ENCODE peak calls at places on chromosomes 4 and X, in five cellular contexts. One of them, this sample, is unnamed.

GRCh38 chr4:48290146-48290772 is 20.6 kb upstream of the TEC start:
- DNase-seq in esophagus squamous epithelium: no peak
- DNase-seq in PC-3: peak; percentile 60
- DNase-seq in tibial artery: no peak
- DNase-seq in chondrocyte: no peak
- DNase-seq in this sample: peak; percentile 55

GRCh38 chr4:69194166-69194565 is 20.4 kb downstream of the UGT2B11 start:
- DNase-seq in chondrocyte: no peak
- DNase-seq in esophagus squamous epithelium: no peak
- DNase-seq in tibial artery: no peak
- DNase-seq in PC-3: peak; percentile 66
- DNase-seq in this sample: no peak

GRCh38 chr4:118743867-118744266 is 58.7 kb downstream of the METTL14 start:
- DNase-seq in tibial artery: peak; percentile 39
- DNase-seq in esophagus squamous epithelium: no peak
- DNase-seq in PC-3: no peak
- DNase-seq in chondrocyte: no peak
- DNase-seq in this sample: no peak

GRCh38 chr4:70671091-70671490 is 4.8 kb upstream of the JCHAIN start:
- DNase-seq in esophagus squamous epithelium: no peak
- DNase-seq in chondrocyte: no peak
- DNase-seq in tibial artery: no peak
- DNase-seq in PC-3: no peak
- DNase-seq in this sample: no peak

GRCh38 chr4:114807759-114808404 is 209.3 kb downstream of the UGT8 start:
- DNase-seq in PC-3: peak; percentile 61
- DNase-seq in chondrocyte: no peak
- DNase-seq in esophagus squamous epithelium: no peak
- DNase-seq in tibial artery: no peak
- DNase-seq in this sample: peak; percentile 48

GRCh38 chrX:41184312-41184711 is 99.1 kb downstream of the USP9X start:
- DNase-seq in tibial artery: no peak
- DNase-seq in esophagus squamous epithelium: no peak
- DNase-seq in PC-3: no peak
- DNase-seq in chondrocyte: no peak
- DNase-seq in this sample: no peak

GRCh38 chrX:45322382-45322781 is 121.7 kb upstream of the DIPK2B start:
- DNase-seq in chondrocyte: no peak
- DNase-seq in esophagus squamous epithelium: no peak
- DNase-seq in PC-3: peak; percentile 92
- DNase-seq in tibial artery: peak; percentile 20
- DNase-seq in this sample: peak; percentile 77

GRCh38 chr4:139554726-139555072 is 1.3 kb downstream of the SETD7 start:
- DNase-seq in esophagus squamous epithelium: no peak
- DNase-seq in tibial artery: no peak
- DNase-seq in PC-3: no peak
- DNase-seq in chondrocyte: no peak
- DNase-seq in this sample: no peak

GRCh38 chr4:18942874-18943273 is 921.3 kb upstream of the LCORL start:
- DNase-seq in tibial artery: no peak
- DNase-seq in esophagus squamous epithelium: no peak
- DNase-seq in chondrocyte: no peak
- DNase-seq in PC-3: no peak
- DNase-seq in this sample: no peak

GRCh38 chrX:20740443-20740842 is 473.7 kb upstream of the RPS6KA3 start:
- DNase-seq in tibial artery: no peak
- DNase-seq in chondrocyte: no peak
- DNase-seq in esophagus squamous epithelium: no peak
- DNase-seq in PC-3: no peak
- DNase-seq in this sample: no peak

GRCh38 chrX:3638280-3638873 is 75.1 kb downstream of the PRKX start:
- DNase-seq in tibial artery: no peak
- DNase-seq in chondrocyte: no peak
- DNase-seq in esophagus squamous epithelium: no peak
- DNase-seq in PC-3: peak; percentile 66
- DNase-seq in this sample: peak; percentile 72

GRCh38 chr4:118941799-118942198 is 53.1 kb downstream of the SYNPO2 start:
- DNase-seq in tibial artery: no peak
- DNase-seq in esophagus squamous epithelium: no peak
- DNase-seq in PC-3: peak; percentile 70
- DNase-seq in chondrocyte: no peak
- DNase-seq in this sample: peak; percentile 23

GRCh38 chrX:101708180-101708579 is 48.5 kb upstream of the ARMCX2 start:
- DNase-seq in PC-3: no peak
- DNase-seq in tibial artery: no peak
- DNase-seq in chondrocyte: no peak
- DNase-seq in esophagus squamous epithelium: no peak
- DNase-seq in this sample: no peak

GRCh38 chrX:150845091-150845490 is 53.4 kb downstream of the CD99L2 start:
- DNase-seq in esophagus squamous epithelium: no peak
- DNase-seq in chondrocyte: no peak
- DNase-seq in tibial artery: no peak
- DNase-seq in PC-3: no peak
- DNase-seq in this sample: peak; percentile 47

GRCh38 chr4:2261110-2261852 is 628 bp downstream of the MXD4 start:
- DNase-seq in chondrocyte: peak; percentile 83
- DNase-seq in esophagus squamous epithelium: no peak
- DNase-seq in PC-3: peak; percentile 37
- DNase-seq in tibial artery: peak; percentile 36
- DNase-seq in this sample: peak; percentile 38

GRCh38 chr4:169335331-169335730 is 64.6 kb upstream of the SH3RF1 start:
- DNase-seq in chondrocyte: no peak
- DNase-seq in tibial artery: no peak
- DNase-seq in esophagus squamous epithelium: no peak
- DNase-seq in PC-3: peak; percentile 74
- DNase-seq in this sample: peak; percentile 36

GRCh38 chrX:110210417-110211139 is 107.3 kb downstream of the AMMECR1 start:
- DNase-seq in chondrocyte: no peak
- DNase-seq in tibial artery: no peak
- DNase-seq in PC-3: peak; percentile 84
- DNase-seq in esophagus squamous epithelium: no peak
- DNase-seq in this sample: peak; percentile 61

GRCh38 chr4:61909031-61909430 is 708.9 kb downstream of the ADGRL3 start:
- DNase-seq in tibial artery: no peak
- DNase-seq in chondrocyte: no peak
- DNase-seq in esophagus squamous epithelium: no peak
- DNase-seq in PC-3: no peak
- DNase-seq in this sample: no peak

GRCh38 chrX:49309401-49309981 is 6.0 kb downstream of the GAGE10 start:
- DNase-seq in chondrocyte: no peak
- DNase-seq in esophagus squamous epithelium: no peak
- DNase-seq in PC-3: peak; percentile 45
- DNase-seq in tibial artery: no peak
- DNase-seq in this sample: no peak

GRCh38 chr4:66655505-66655904 is 889.8 kb downstream of the CENPC start:
- DNase-seq in esophagus squamous epithelium: no peak
- DNase-seq in PC-3: no peak
- DNase-seq in tibial artery: no peak
- DNase-seq in chondrocyte: no peak
- DNase-seq in this sample: no peak

GRCh38 chrX:43707812-43708548 is 51.9 kb downstream of the MAOA start:
- DNase-seq in chondrocyte: no peak
- DNase-seq in tibial artery: peak; percentile 72
- DNase-seq in esophagus squamous epithelium: no peak
- DNase-seq in PC-3: peak; percentile 61
- DNase-seq in this sample: peak; percentile 63

GRCh38 chr4:169611991-169612868 is at the start of gene NEK1:
- DNase-seq in tibial artery: peak; percentile 84
- DNase-seq in chondrocyte: peak; percentile 88
- DNase-seq in esophagus squamous epithelium: peak; percentile 51
- DNase-seq in PC-3: peak; percentile 83
- DNase-seq in this sample: peak; percentile 87

GRCh38 chr4:99117876-99118693 is 26.0 kb downstream of the ADH4 start:
- DNase-seq in chondrocyte: no peak
- DNase-seq in tibial artery: no peak
- DNase-seq in PC-3: peak; percentile 51
- DNase-seq in esophagus squamous epithelium: no peak
- DNase-seq in this sample: peak; percentile 30

GRCh38 chr4:173410106-173410505 is 11.2 kb upstream of the SCRG1 start:
- DNase-seq in esophagus squamous epithelium: no peak
- DNase-seq in chondrocyte: no peak
- DNase-seq in PC-3: no peak
- DNase-seq in tibial artery: no peak
- DNase-seq in this sample: no peak

GRCh38 chrX:35251229-35251628 is 308.6 kb downstream of the FAM47B start:
- DNase-seq in tibial artery: no peak
- DNase-seq in PC-3: no peak
- DNase-seq in esophagus squamous epithelium: no peak
- DNase-seq in chondrocyte: no peak
- DNase-seq in this sample: no peak

GRCh38 chrX:153726286-153727107 is 1.8 kb downstream of the ABCD1 start:
- DNase-seq in chondrocyte: peak; percentile 94
- DNase-seq in PC-3: peak; percentile 31
- DNase-seq in tibial artery: peak; percentile 64
- DNase-seq in esophagus squamous epithelium: peak; percentile 38
- DNase-seq in this sample: peak; percentile 48

GRCh38 chr4:184851200-184851541 is 25.4 kb upstream of the ACSL1 start:
- DNase-seq in esophagus squamous epithelium: no peak
- DNase-seq in tibial artery: peak; percentile 38
- DNase-seq in chondrocyte: no peak
- DNase-seq in PC-3: no peak
- DNase-seq in this sample: peak; percentile 85

GRCh38 chrX:72621163-72621562 is 48.5 kb upstream of the HDAC8 start:
- DNase-seq in esophagus squamous epithelium: no peak
- DNase-seq in tibial artery: no peak
- DNase-seq in PC-3: peak; percentile 60
- DNase-seq in chondrocyte: no peak
- DNase-seq in this sample: no peak

GRCh38 chrX:123830309-123830708 is 29.5 kb upstream of the XIAP start:
- DNase-seq in esophagus squamous epithelium: no peak
- DNase-seq in chondrocyte: no peak
- DNase-seq in PC-3: no peak
- DNase-seq in tibial artery: peak; percentile 21
- DNase-seq in this sample: peak; percentile 37

GRCh38 chr4:105607876-105608275 is 55.5 kb downstream of the ARHGEF38 start:
- DNase-seq in tibial artery: no peak
- DNase-seq in esophagus squamous epithelium: no peak
- DNase-seq in PC-3: no peak
- DNase-seq in chondrocyte: no peak
- DNase-seq in this sample: no peak

GRCh38 chr4:1683903-1684755 is at the start of gene FAM53A:
- DNase-seq in chondrocyte: peak; percentile 94
- DNase-seq in tibial artery: peak; percentile 84
- DNase-seq in esophagus squamous epithelium: peak; percentile 38
- DNase-seq in PC-3: peak; percentile 85
- DNase-seq in this sample: peak; percentile 88

GRCh38 chr4:95531141-95531540 is 17.6 kb downstream of the UNC5C start:
- DNase-seq in tibial artery: no peak
- DNase-seq in PC-3: no peak
- DNase-seq in chondrocyte: no peak
- DNase-seq in esophagus squamous epithelium: no peak
- DNase-seq in this sample: no peak

GRCh38 chr4:7984286-7984925 is 44.7 kb upstream of the AFAP1 start:
- DNase-seq in tibial artery: no peak
- DNase-seq in esophagus squamous epithelium: no peak
- DNase-seq in chondrocyte: no peak
- DNase-seq in PC-3: no peak
- DNase-seq in this sample: no peak

GRCh38 chrX:64642482-64642881 is 247.2 kb upstream of the MTMR8 start:
- DNase-seq in chondrocyte: no peak
- DNase-seq in esophagus squamous epithelium: no peak
- DNase-seq in tibial artery: no peak
- DNase-seq in PC-3: no peak
- DNase-seq in this sample: no peak
- TF ChIP-seq CTCF in chondrocyte: peak; percentile 25
- TF ChIP-seq CTCF in esophagus squamous epithelium: no peak
- TF ChIP-seq CTCF in tibial artery: no peak
- TF ChIP-seq CTCF in PC-3: peak; percentile 17
- TF ChIP-seq CTCF in this sample: no peak

DNA sequence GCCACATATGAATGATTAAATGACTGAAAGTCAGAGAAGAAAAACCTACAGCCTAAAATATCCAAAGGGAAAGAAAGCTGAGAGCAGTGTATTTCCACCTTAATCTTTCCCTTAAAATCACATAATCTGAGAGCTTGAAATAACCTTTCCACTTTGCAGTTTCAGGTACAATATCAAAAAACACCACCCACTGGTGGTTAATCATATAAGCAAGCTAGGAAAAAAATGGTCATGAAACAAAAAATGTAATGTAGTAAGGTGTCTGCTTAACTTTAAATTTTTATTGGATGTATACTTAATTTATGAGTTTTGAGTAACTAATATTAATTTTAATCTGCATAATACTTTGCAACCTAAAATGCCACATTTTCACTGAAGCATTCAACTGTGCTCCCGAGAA is 3.2 kb downstream of the PRDM5 start:
- DNase-seq in tibial artery: no peak
- DNase-seq in PC-3: no peak
- DNase-seq in chondrocyte: no peak
- DNase-seq in esophagus squamous epithelium: no peak
- DNase-seq in this sample: no peak
- TF ChIP-seq CTCF in tibial artery: no peak
- TF ChIP-seq CTCF in PC-3: peak; percentile 45
- TF ChIP-seq CTCF in chondrocyte: peak; percentile 63
- TF ChIP-seq CTCF in esophagus squamous epithelium: no peak
- TF ChIP-seq CTCF in this sample: peak; percentile 4

GRCh38 chrX:119753639-119754257 is 4.6 kb upstream of the SOWAHD start:
- DNase-seq in esophagus squamous epithelium: no peak
- DNase-seq in tibial artery: no peak
- DNase-seq in PC-3: peak; percentile 70
- DNase-seq in chondrocyte: no peak
- DNase-seq in this sample: peak; percentile 48
- TF ChIP-seq CTCF in esophagus squamous epithelium: peak; percentile 35
- TF ChIP-seq CTCF in tibial artery: no peak
- TF ChIP-seq CTCF in PC-3: peak; percentile 65
- TF ChIP-seq CTCF in chondrocyte: peak; percentile 74
- TF ChIP-seq CTCF in this sample: peak; percentile 18

DNA sequence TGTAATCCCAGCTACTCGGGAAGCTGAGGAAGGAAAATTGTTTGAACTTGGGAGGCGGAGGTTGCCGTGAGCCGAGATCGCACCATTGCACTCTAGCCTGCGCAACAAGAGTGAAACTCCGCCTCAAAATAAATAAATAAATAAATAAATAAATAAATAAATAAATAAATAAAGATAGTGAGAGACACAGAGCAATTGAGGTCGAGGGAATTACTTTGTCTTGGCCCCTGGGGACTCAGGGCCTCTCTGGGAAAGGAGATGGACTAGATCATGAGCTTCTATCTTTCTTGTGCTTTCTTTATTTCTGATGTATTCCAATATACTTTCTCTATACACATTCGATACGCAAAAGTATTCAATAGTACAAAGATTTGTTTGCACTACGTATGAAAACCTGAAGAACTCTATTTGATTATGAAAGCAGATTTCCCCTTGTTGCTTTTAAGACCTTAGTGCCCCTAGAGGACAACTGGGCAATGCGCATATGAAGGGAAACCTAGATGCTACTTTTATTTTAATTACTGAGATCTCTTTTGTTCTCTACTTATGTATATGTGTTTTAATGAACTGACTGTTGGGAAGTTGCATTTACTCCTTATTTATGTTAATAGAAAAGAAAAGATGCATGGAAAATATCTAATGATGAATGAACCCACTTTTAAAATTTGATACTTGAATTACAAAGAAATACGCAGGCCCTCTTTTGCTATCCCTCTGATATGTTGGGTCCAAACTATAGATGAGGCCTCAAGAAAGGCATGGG is 12.8 kb upstream of the ELOVL6 start:
- DNase-seq in tibial artery: no peak
- DNase-seq in chondrocyte: no peak
- DNase-seq in PC-3: peak; percentile 51
- DNase-seq in esophagus squamous epithelium: no peak
- DNase-seq in this sample: peak; percentile 66
- TF ChIP-seq CTCF in tibial artery: peak; percentile 62
- TF ChIP-seq CTCF in chondrocyte: peak; percentile 86
- TF ChIP-seq CTCF in PC-3: peak; percentile 80
- TF ChIP-seq CTCF in esophagus squamous epithelium: peak; percentile 67
- TF ChIP-seq CTCF in this sample: peak; percentile 79

GRCh38 chrX:132614297-132614696 is 125.5 kb upstream of the MBNL3 start:
- DNase-seq in PC-3: peak; percentile 38
- DNase-seq in chondrocyte: no peak
- DNase-seq in esophagus squamous epithelium: no peak
- DNase-seq in tibial artery: no peak
- DNase-seq in this sample: peak; percentile 22
- TF ChIP-seq CTCF in PC-3: peak; percentile 59
- TF ChIP-seq CTCF in chondrocyte: peak; percentile 76
- TF ChIP-seq CTCF in esophagus squamous epithelium: peak; percentile 9
- TF ChIP-seq CTCF in tibial artery: no peak
- TF ChIP-seq CTCF in this sample: no peak

This sample was measured in MCF 10A.